ENCODE peak calls at places on chromosomes 4 and X, in five cellular contexts. R, C, A, Z and Y are unnamed samples.

GRCh38 chr4:108881190-108881589 is 118.3 kb upstream of the ETNPPL start:
- DNase-seq in R (no peak), A (no peak), C (no peak), Z (no peak), Y (no peak)

GRCh38 chr4:145545538-145546224 is 64.0 kb downstream of the SMAD1 start:
- DNase-seq in R (peak), Z (no peak), C (no peak), A (no peak), Y (peak)

GRCh38 chr4:184370711-184371389 is 103.5 kb downstream of the IRF2 start:
- DNase-seq in R (peak), C (no peak), Z (no peak), A (no peak), Y (no peak)

GRCh38 chr4:153481474-153481873 is 15.3 kb downstream of the TMEM131L start:
- DNase-seq in C (no peak), A (no peak), Z (no peak), R (no peak), Y (no peak)

GRCh38 chr4:94889523-94889922 is 131.8 kb downstream of the BMPR1B start:
- DNase-seq in Z (no peak), R (no peak), C (no peak), A (no peak), Y (no peak)

GRCh38 chr4:17310269-17310652 is 201.6 kb downstream of the QDPR start:
- DNase-seq in Z (no peak), R (no peak), A (no peak), C (no peak), Y (no peak)

GRCh38 chrX:153946910-153947769 is 2.7 kb upstream of the RENBP start:
- DNase-seq in C (peak), R (no peak), Z (peak), A (peak), Y (peak)

GRCh38 chr4:2786152-2786671 is 6.7 kb upstream of the SH3BP2 start:
- DNase-seq in Z (no peak), R (no peak), A (peak), C (peak), Y (no peak)

GRCh38 chr4:113825272-113825671 is 63.7 kb upstream of the CAMK2D start:
- DNase-seq in C (no peak), R (no peak), Z (no peak), A (no peak), Y (no peak)